ENCODE peak calls at places on chromosome 20, in four cellular contexts. P is PC-9, O is cardiac muscle cell, K is GM10248. W is an unnamed sample.

GRCh38 chr20:51382986-51383821 is 159.3 kb downstream of the NFATC2 start:
- DNase-seq in P (no peak), O (no peak), K (no peak), W (peak)

GRCh38 chr20:62136283-62137091 is 6.7 kb downstream of the PSMA7 start:
- DNase-seq in P (peak), O (peak), K (peak), W (peak)

GRCh38 chr20:47502271-47502730 is 614 bp downstream of the NCOA3 start:
- DNase-seq in P (peak), O (peak), K (no peak), W (peak)

GRCh38 chr20:49281059-49281912 is 3.4 kb upstream of the ZNFX1 start:
- DNase-seq in P (peak), O (no peak), K (no peak), W (no peak)

GRCh38 chr20:51541189-51542032 is 1.1 kb downstream of the NFATC2 start:
- DNase-seq in P (peak), O (peak), K (peak), W (peak)

GRCh38 chr20:3927486-3928291 is 38.5 kb downstream of the PANK2 start:
- DNase-seq in P (no peak), O (no peak), K (no peak), W (peak)

GRCh38 chr20:16761305-16761829 is 13.2 kb downstream of the OTOR start:
- DNase-seq in P (peak), O (peak), K (peak), W (peak)

GRCh38 chr20:46558511-46558959 is 8.1 kb upstream of the OCSTAMP start:
- DNase-seq in P (peak), O (no peak), K (no peak), W (peak)

GRCh38 chr20:37344506-37345338 is 1.2 kb upstream of the SRC start:
- DNase-seq in P (peak), O (no peak), K (no peak), W (no peak)

GRCh38 chr20:58359441-58359840 is 29.6 kb upstream of the VAPB start:
- DNase-seq in P (no peak), O (peak), K (no peak), W (no peak)
- TF ChIP-seq CTCF in P (no peak), O (peak), K (no peak), W (no peak)

DNA sequence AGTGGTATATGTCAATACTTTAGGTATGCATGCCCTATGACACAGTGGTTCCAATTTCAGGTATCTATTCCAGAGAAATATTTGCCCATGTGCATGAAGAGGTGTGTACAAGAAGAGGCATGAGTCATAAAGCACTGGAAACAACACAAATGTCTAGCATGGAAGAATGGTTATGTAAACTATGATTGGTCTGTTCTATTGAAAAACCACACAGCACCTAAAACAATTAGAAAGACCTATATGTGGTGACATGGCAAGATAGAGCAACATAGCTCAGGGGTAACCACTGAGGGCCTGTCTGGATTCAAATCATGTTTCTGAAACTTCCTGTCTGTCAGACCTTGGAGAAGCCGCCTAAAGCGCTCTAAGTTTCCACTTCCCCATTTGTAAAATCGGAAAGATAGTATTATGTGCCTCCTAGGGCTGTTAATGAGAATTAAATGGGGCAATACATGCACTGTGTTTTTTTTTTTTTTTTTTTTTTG is 76.0 kb upstream of the SHLD1 start:
- DNase-seq in P (peak), O (no peak), K (peak), W (no peak)
- TF ChIP-seq CTCF in P (no peak), O (no peak), K (no peak), W (no peak)

DNA sequence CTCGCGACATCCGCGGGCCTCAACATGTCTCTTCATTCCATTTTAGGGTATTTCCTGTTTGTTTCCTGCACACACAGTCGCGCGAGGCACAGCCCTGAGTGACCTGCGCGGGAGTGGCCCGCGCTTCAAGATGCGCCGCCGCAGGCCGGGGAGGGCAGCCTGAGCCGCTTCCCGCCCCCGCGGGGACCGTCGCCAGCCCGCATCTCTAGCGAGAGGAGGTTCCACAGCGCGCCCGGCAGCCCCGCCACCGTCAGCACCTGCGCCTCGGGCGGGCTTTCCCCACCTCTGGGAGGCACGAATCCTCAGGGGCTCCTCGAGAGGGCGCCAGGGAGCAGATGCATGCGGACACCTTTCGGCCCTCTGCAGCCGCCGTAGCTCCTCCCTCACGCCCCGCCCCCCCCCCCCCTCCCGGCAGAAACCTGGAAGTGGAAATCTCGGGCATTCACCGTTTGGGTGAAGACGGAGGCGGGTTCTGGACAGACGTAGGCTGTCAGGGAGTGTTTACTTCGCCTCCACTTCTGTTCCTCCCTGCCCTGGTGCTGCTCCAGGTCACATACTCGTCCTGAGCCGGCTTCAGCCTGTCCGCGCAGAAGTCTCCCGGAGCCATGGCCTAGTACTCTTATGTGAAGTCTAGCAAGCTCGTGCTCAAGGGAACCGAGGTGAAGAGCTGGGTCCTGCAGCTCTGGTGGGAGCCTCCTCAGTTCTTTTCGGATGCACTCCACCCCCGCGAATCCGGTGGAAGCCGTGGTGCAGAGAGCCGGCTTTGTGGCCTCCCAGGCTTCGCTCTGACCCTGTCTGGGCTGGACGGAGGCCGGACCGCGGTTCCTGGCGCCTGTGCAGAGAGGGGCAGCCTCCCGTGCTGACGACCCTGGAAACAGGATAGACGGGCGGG is 880.5 kb upstream of the DEFB115 start:
- DNase-seq in P (peak), O (peak), K (peak), W (peak)
- TF ChIP-seq CTCF in P (peak), O (peak), K (peak), W (peak)

GRCh38 chr20:11401988-11402387 is 515.7 kb upstream of the BTBD3 start:
- DNase-seq in P (no peak), O (no peak), K (peak), W (no peak)
- TF ChIP-seq CTCF in P (no peak), O (no peak), K (no peak), W (no peak)

DNA sequence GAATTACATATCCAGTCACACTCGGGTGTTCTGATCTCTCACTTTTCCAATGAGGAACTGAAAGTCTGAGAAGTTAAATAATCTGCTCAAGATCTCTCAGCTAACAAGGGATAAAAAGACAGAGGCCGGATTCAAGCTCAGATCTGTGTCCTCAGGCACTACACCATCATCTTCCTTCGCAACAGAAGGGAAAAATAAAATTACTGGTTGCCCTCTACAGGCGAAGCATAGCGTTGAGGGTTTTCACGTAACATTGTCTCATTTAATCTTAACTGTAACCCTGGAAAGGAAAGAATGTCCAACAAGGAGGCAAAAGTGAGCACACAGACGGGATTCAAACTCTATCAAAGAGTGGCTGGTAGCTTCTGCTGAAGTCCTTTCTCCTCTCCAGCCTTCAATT is 67.8 kb upstream of the ANKEF1 start:
- DNase-seq in P (no peak), O (no peak), K (no peak), W (no peak)
- TF ChIP-seq CTCF in P (peak), O (peak), K (no peak), W (peak)

W was measured in glutamatergic neuron.